ENCODE peak calls at places on chromosomes 1 and 21, in five cellular contexts. One of them, this sample, is unnamed.

GRCh38 chr1:5947978-5948680 is 44.1 kb downstream of the NPHP4 start:
- DNase-seq in GM06990: no peak
- DNase-seq in lung: no peak
- DNase-seq in posterior cingulate gyrus: no peak
- DNase-seq in NCI-H1092 treated with DMSO at 0.1 percent for 48 hours: no peak
- DNase-seq in this sample: no peak

GRCh38 chr1:109274533-109275476 is 8.1 kb downstream of the PSRC1 start:
- DNase-seq in GM06990: no peak
- DNase-seq in lung: peak; percentile 89
- DNase-seq in posterior cingulate gyrus: peak; percentile 82
- DNase-seq in NCI-H1092 treated with DMSO at 0.1 percent for 48 hours: peak; percentile 61
- DNase-seq in this sample: no peak

GRCh38 chr1:6239950-6240768 is 3.8 kb upstream of the HES3 start:
- DNase-seq in GM06990: no peak
- DNase-seq in lung: no peak
- DNase-seq in posterior cingulate gyrus: no peak
- DNase-seq in NCI-H1092 treated with DMSO at 0.1 percent for 48 hours: peak; percentile 96
- DNase-seq in this sample: no peak

GRCh38 chr1:203860396-203860951 is 925 bp upstream of the SNRPE start:
- DNase-seq in GM06990: no peak
- DNase-seq in lung: no peak
- DNase-seq in posterior cingulate gyrus: peak; percentile 79
- DNase-seq in NCI-H1092 treated with DMSO at 0.1 percent for 48 hours: peak; percentile 21
- DNase-seq in this sample: no peak

GRCh38 chr21:36171327-36171726 is 14.7 kb downstream of the DOP1B start:
- DNase-seq in GM06990: no peak
- DNase-seq in lung: no peak
- DNase-seq in posterior cingulate gyrus: peak; percentile 19
- DNase-seq in NCI-H1092 treated with DMSO at 0.1 percent for 48 hours: no peak
- DNase-seq in this sample: no peak

GRCh38 chr1:20373286-20373685 is 82.6 kb downstream of the VWA5B1 start:
- DNase-seq in GM06990: no peak
- DNase-seq in lung: no peak
- DNase-seq in posterior cingulate gyrus: peak; percentile 73
- DNase-seq in NCI-H1092 treated with DMSO at 0.1 percent for 48 hours: no peak
- DNase-seq in this sample: no peak

GRCh38 chr1:3688836-3689750 is 36.8 kb downstream of the TP73 start:
- DNase-seq in GM06990: no peak
- DNase-seq in lung: no peak
- DNase-seq in posterior cingulate gyrus: no peak
- DNase-seq in NCI-H1092 treated with DMSO at 0.1 percent for 48 hours: no peak
- DNase-seq in this sample: no peak

GRCh38 chr1:207971511-207972224 is 60.7 kb upstream of the CD34 start:
- DNase-seq in GM06990: no peak
- DNase-seq in lung: no peak
- DNase-seq in posterior cingulate gyrus: no peak
- DNase-seq in NCI-H1092 treated with DMSO at 0.1 percent for 48 hours: no peak
- DNase-seq in this sample: no peak

This sample was measured in stimulated activated naive CD8-positive, alpha-beta T cell treated with anti-CD3 and anti-CD28 coated beads, Interleukin-15, Interleukin-2, amounts not matched to agents 100 U/mL and 50 U/mL, for 24 hours.